ENCODE peak calls at places on chromosomes 4 and X, in four cellular contexts. M, L, F and S are unnamed samples.

GRCh38 chrX:65744965-65745364 is 77.5 kb downstream of the MSN start:
- DNase-seq in L (no peak), M (no peak), F (no peak), S (peak)

GRCh38 chr4:113586072-113586471 is 175.5 kb downstream of the CAMK2D start:
- DNase-seq in L (no peak), M (no peak), F (no peak), S (no peak)

GRCh38 chrX:153408871-153409351 is 2.4 kb upstream of the ZFP92 start:
- DNase-seq in F (no peak), M (no peak), L (no peak), S (no peak)

GRCh38 chr4:151296227-151296626 is 19.3 kb downstream of the PRSS48 start:
- DNase-seq in F (no peak), L (no peak), M (no peak), S (no peak)

GRCh38 chrX:39613997-39614679 is 483.6 kb downstream of the BCOR start:
- DNase-seq in F (peak), L (no peak), M (no peak), S (no peak)

GRCh38 chr4:139736661-139737060 is 71.0 kb downstream of the MGST2 start:
- DNase-seq in F (no peak), M (no peak), L (no peak), S (no peak)

GRCh38 chr4:36255575-36255974 is 11.3 kb upstream of the ARAP2 start:
- DNase-seq in M (no peak), L (no peak), F (no peak), S (no peak)

GRCh38 chrX:154840856-154841255 is 6.4 kb upstream of the SMIM9 start:
- DNase-seq in L (peak), F (peak), M (no peak), S (peak)

GRCh38 chr4:115152081-115152480 is 38.7 kb upstream of the NDST4 start:
- DNase-seq in M (no peak), L (no peak), F (no peak), S (no peak)